ENCODE peak calls at places on chromosomes 11 and 22, in nine cellular contexts. Y is SW480; C is activated naive CD8-positive, alpha-beta T cell treated with anti-CD3 and anti-CD28 coated beads, Interleukin-2, amount 10 ng/mL, durations not matched to agents 7 days and 5 days; M is lung; T is HTR-8/SVneo; I is Ammon's horn; K is hypothalamus; X is neural progenitor cell; V is CD4-positive, alpha-beta T cell. S is an unnamed sample.

GRCh38 chr11:113505541-113506375 is 30.6 kb upstream of the DRD2 start:
- DNase-seq in Y (peak), C (no peak), M (no peak), T (no peak), I (peak), K (no peak), X (peak), V (no peak), S (no peak)

GRCh38 chr22:21778705-21779363 is 43.2 kb upstream of the YPEL1 start:
- DNase-seq in Y (no peak), C (no peak), M (no peak), T (no peak), I (no peak), K (no peak), X (no peak), V (no peak), S (peak)

GRCh38 chr11:44016546-44017442 is 31.0 kb upstream of the ACCSL start:
- DNase-seq in Y (no peak), C (no peak), M (no peak), T (no peak), I (no peak), K (no peak), X (no peak), V (no peak), S (no peak)

GRCh38 chr11:45959851-45960250 is 37.4 kb downstream of the LARGE2 start:
- DNase-seq in Y (no peak), C (no peak), M (no peak), T (no peak), I (no peak), K (no peak), X (no peak), V (no peak), S (no peak)

GRCh38 chr11:20565236-20565635 is 34.2 kb upstream of the SLC6A5 start:
- DNase-seq in Y (no peak), C (no peak), M (no peak), T (no peak), I (no peak), K (no peak), X (no peak), V (no peak), S (no peak)

GRCh38 chr11:106624377-106624776 is 393.9 kb downstream of the GUCY1A2 start:
- DNase-seq in Y (no peak), C (no peak), M (no peak), T (no peak), I (no peak), K (no peak), X (no peak), V (no peak), S (no peak)

GRCh38 chr22:26529345-26529744 is 17.1 kb upstream of the TFIP11 start:
- DNase-seq in Y (no peak), C (no peak), M (peak), T (no peak), I (no peak), K (no peak), X (no peak), V (no peak), S (no peak)

GRCh38 chr11:92322225-92322624 is 97.6 kb downstream of the FAT3 start:
- DNase-seq in Y (no peak), C (no peak), M (no peak), T (no peak), I (no peak), K (no peak), X (no peak), V (no peak), S (no peak)

GRCh38 chr11:17703951-17704350 is 15.4 kb upstream of the MYOD1 start:
- DNase-seq in Y (peak), C (no peak), M (no peak), T (no peak), I (no peak), K (no peak), X (no peak), V (no peak), S (peak)

GRCh38 chr22:25232301-25232700 is 12.9 kb downstream of the CRYBB2 start:
- DNase-seq in Y (no peak), C (no peak), M (no peak), T (no peak), I (no peak), K (no peak), X (no peak), V (no peak), S (no peak)

S was measured in NCI-H226.